ENCODE peak calls at places on chromosomes 1 and 21, in five cellular contexts. F, H, T, R and L are unnamed samples.

GRCh38 chr1:169650551-169650950 is 20.6 kb upstream of the SELP start:
- DNase-seq in R (no peak), T (no peak), H (no peak), F (no peak), L (no peak)

GRCh38 chr1:58162952-58163550 is 383.5 kb downstream of the OMA1 start:
- DNase-seq in H (peak), R (peak), F (peak), T (no peak), L (peak)

GRCh38 chr1:18109756-18110597 is 2.4 kb downstream of the IGSF21 start:
- DNase-seq in H (no peak), F (no peak), R (peak), T (no peak), L (peak)

GRCh38 chr1:172717722-172718455 is 59.0 kb downstream of the FASLG start:
- DNase-seq in R (no peak), H (peak), T (no peak), F (no peak), L (no peak)

GRCh38 chr1:108141604-108142003 is 58.5 kb downstream of the SLC25A24 start:
- DNase-seq in F (no peak), T (no peak), R (peak), H (no peak), L (no peak)

GRCh38 chr1:179706339-179706941 is 36.7 kb upstream of the FAM163A start:
- DNase-seq in T (no peak), H (peak), R (peak), F (peak), L (peak)

GRCh38 chr1:4105300-4105880 is 205.3 kb upstream of the C1orf174 start:
- DNase-seq in F (no peak), R (no peak), H (no peak), T (no peak), L (no peak)

GRCh38 chr1:15714438-15715136 is 21.5 kb upstream of the SLC25A34 start:
- DNase-seq in F (no peak), H (peak), R (no peak), T (no peak), L (no peak)

GRCh38 chr21:45874716-45875415 is 106.7 kb upstream of the COL6A1 start:
- DNase-seq in H (peak), T (no peak), R (peak), F (no peak), L (no peak)